ENCODE peak calls at places on chromosomes 6 and 20, in ten cellular contexts. E is stomach, D is A673, P is GM06990, I is A549, Z is uterus, T is cardiac fibroblast, C is choroid plexus epithelial cell, K is fibroblast of villous mesenchyme, Y is thyroid gland. V is an unnamed sample.

GRCh38 chr6:73207221-73207837 is 18.0 kb downstream of the KHDC1L start:
- DNase-seq in I (no peak), T (no peak), P (no peak), C (no peak), Y (no peak), Z (no peak), E (no peak), D (no peak), K (no peak), V (no peak)

GRCh38 chr20:11686900-11687543 is 230.7 kb upstream of the BTBD3 start:
- DNase-seq in D (peak), T (peak), P (no peak), Z (no peak), Y (peak), I (no peak), E (peak), C (peak), K (no peak), V (peak)

GRCh38 chr6:167893416-167893815 is 66.7 kb downstream of the AFDN start:
- DNase-seq in K (peak), C (peak), T (peak), Z (no peak), I (no peak), D (no peak), E (no peak), P (no peak), Y (no peak), V (peak)

GRCh38 chr20:14717124-14718004 is 380.0 kb upstream of the FLRT3 start:
- DNase-seq in Y (no peak), K (no peak), T (no peak), C (no peak), I (peak), E (no peak), D (no peak), P (no peak), Z (no peak), V (no peak)

GRCh38 chr20:18056174-18057105 is 1.3 kb downstream of the OVOL2 start:
- DNase-seq in Y (peak), E (peak), Z (no peak), P (peak), K (peak), C (peak), T (no peak), I (no peak), D (peak), V (no peak)

GRCh38 chr20:22452442-22453011 is 131.8 kb downstream of the FOXA2 start:
- DNase-seq in T (no peak), I (no peak), Z (no peak), Y (no peak), C (no peak), D (no peak), K (no peak), E (no peak), P (no peak), V (no peak)

GRCh38 chr20:60249436-60249835 is 291.2 kb downstream of the CDH26 start:
- DNase-seq in Z (no peak), E (no peak), Y (no peak), P (no peak), K (peak), C (peak), I (peak), D (peak), T (peak), V (peak)

GRCh38 chr6:13152804-13153203 is 175.5 kb downstream of the TBC1D7 start:
- DNase-seq in Y (no peak), I (no peak), T (no peak), C (no peak), D (no peak), Z (no peak), P (no peak), K (no peak), E (no peak), V (no peak)

GRCh38 chr6:132683543-132683942 is 24.6 kb upstream of the TAAR1 start:
- DNase-seq in D (peak), E (no peak), C (peak), K (peak), I (no peak), P (no peak), T (peak), Y (no peak), Z (no peak), V (peak)

GRCh38 chr6:152146385-152146784 is 338.9 kb downstream of the ESR1 start:
- DNase-seq in D (no peak), Y (no peak), Z (no peak), E (no peak), T (peak), K (peak), C (peak), P (no peak), I (no peak), V (peak)

GRCh38 chr6:7401103-7401502 is 11.5 kb downstream of the RIOK1 start:
- DNase-seq in C (peak), D (peak), K (peak), Z (no peak), E (no peak), I (no peak), T (peak), P (no peak), Y (no peak), V (no peak)

DNA sequence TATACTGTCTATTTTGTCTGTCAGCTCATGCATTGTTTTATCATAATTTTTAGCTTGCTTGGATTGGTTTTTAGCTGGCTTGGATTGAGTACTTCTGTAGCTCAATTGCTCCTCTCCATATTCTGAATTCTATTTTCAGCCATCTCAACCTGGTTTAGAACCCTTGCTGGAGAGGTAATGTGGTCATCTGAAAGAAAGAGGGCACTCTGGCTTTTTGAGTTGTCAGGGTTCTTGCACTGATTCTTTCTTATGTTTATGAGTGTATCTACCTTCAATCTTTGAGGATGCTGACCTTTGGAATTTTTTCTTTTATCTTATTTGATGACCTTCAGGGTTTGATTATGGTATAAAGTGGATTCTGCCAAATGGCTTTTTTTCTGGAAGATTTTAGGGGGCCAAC is 632.7 kb upstream of the ID4 start:
- DNase-seq in I (no peak), D (no peak), Y (no peak), K (no peak), T (no peak), E (no peak), P (no peak), C (peak), Z (no peak), V (no peak)
- TF ChIP-seq CTCF in I (no peak), D (peak), Y (no peak), K (peak), T (no peak), E (no peak), P (no peak), C (peak), Z (no peak), V (no peak)

DNA sequence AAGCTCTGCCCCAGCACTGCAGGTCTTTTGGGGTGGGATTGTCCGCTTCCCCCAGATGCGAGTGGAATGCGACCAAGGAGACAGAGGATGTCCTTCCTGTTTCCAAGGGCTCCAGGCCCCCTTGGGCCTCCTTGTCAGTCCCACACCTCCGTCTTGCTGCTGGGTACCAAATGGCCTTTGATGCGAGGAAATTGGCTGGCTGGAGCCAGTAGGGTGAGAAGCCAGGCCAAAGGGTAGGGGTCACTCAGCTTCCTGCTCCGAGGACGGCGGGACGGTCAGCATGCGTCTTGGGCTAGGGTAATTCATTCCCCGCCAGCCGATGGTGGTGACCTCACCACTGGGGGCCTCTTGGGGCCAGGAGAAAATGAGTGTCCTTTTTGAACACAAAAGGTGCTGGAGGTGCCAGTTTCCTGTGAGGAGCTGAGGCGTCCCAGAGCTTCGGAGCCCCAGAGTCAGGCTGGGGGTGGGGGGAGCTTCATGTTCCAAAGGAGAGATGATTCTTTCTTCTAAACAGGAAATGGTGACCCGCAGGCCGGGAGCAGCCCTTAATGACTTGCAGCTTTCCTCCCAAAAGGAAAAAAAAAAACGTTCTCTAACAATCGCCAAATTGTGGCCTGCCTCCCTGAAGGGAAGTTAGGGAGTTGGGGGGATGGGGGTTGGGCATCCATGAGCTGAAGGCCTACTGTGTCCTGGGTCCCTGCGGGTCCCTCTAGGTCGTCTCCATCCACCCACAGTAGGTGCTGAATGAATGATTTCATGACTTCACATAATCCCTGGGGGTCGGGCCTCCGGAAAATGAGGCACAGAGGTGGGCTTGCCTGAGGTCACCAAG is 6.7 kb downstream of the SNAI1 start:
- DNase-seq in Z (peak), E (no peak), D (peak), C (peak), P (no peak), K (peak), T (peak), Y (peak), I (no peak), V (peak)
- H3K4me3 ChIP-seq in Z (no peak), E (no peak), D (no peak), C (no peak), P (no peak), K (no peak), T (no peak), Y (no peak), I (no peak), V (no peak)

DNA sequence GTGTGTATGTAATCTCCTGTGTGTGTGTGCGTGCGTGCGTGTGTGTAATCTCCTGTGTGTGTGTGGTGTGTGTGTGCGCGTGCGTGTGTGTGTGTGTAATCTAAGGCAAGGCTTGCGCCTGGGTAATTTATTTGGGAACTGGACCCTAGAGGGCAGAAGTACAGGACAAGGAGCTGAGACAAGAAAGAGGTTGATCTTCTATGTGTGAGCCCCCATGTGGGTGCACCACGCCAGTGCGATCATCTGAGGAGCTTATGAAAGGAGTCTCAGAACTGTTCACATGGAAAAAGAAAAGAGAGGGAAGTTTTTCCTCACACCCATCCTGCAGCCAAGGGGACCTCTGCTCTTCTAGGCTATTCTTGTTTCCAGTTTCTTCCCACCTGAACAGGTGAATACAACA is 220.1 kb upstream of the GGTLC1 start:
- DNase-seq in Y (no peak), I (peak), E (no peak), P (no peak), Z (no peak), D (peak), K (no peak), C (peak), T (no peak), V (no peak)
- TF ChIP-seq CTCF in Y (no peak), I (peak), E (no peak), P (no peak), Z (no peak), D (peak), K (no peak), C (peak), T (no peak), V (no peak)

GRCh38 chr6:32882879-32883250 is 28.9 kb downstream of the PSMB9 start:
- DNase-seq in P (no peak), K (no peak), D (no peak), Z (no peak), T (peak), C (peak), I (no peak), E (no peak), Y (no peak), V (no peak)

GRCh38 chr6:32886674-32887383 is 32.8 kb downstream of the PSMB9 start:
- DNase-seq in I (no peak), D (peak), K (peak), Y (peak), E (no peak), P (no peak), T (peak), Z (peak), C (peak), V (peak)

GRCh38 chr6:32879691-32880090 is 25.7 kb downstream of the PSMB9 start:
- DNase-seq in C (no peak), I (no peak), P (no peak), T (no peak), E (no peak), K (no peak), D (no peak), Y (no peak), Z (no peak), V (no peak)

GRCh38 chr6:32885698-32886286 is 31.8 kb downstream of the PSMB9 start:
- DNase-seq in Y (no peak), K (peak), P (peak), D (peak), C (peak), I (peak), Z (no peak), E (no peak), T (peak), V (peak)

GRCh38 chr6:32883789-32884188 is 29.8 kb downstream of the PSMB9 start:
- DNase-seq in E (no peak), Z (peak), C (peak), Y (peak), P (no peak), K (peak), I (no peak), T (peak), D (peak), V (no peak)
- H3K4me3 ChIP-seq in E (no peak), Z (no peak), C (no peak), Y (no peak), P (no peak), K (no peak), I (no peak), T (no peak), D (no peak), V (no peak)

GRCh38 chr20:768426-768978 is at the start of gene SLC52A3:
- DNase-seq in T (no peak), P (no peak), E (peak), Z (peak), Y (no peak), K (no peak), D (no peak), I (peak), C (no peak), V (no peak)
- TF ChIP-seq CTCF in T (peak), P (no peak), E (no peak), Z (no peak), Y (no peak), K (peak), D (peak), I (peak), C (peak), V (no peak)

DNA sequence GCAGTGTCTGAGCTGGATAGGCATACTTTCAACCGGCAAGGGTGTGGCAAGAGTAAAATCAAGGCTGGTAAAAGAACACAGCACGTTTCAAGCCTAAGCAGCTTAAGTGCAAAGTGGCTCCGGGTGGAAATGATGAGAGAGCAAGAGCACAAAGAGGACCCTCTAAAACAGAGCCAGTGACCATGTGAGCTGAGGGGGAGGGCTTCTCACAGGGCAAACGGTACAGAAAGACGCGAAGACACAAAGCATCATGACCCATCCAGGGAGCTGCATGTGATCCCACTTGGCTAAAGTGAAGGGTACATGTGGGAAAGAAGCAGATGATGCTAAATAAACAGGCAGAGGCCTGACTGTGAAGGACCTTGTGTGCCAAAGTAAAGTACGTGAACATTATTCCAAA is 25.7 kb downstream of the FKBP5 start:
- DNase-seq in Y (peak), K (peak), C (peak), Z (no peak), E (no peak), D (peak), I (no peak), P (no peak), T (no peak), V (peak)
- H3K4me3 ChIP-seq in Y (no peak), K (no peak), C (peak), Z (no peak), E (no peak), D (no peak), I (no peak), P (no peak), T (no peak), V (no peak)

GRCh38 chr6:45721665-45722064 is 294.0 kb downstream of the CLIC5 start:
- DNase-seq in K (no peak), I (no peak), Y (no peak), Z (no peak), T (no peak), C (no peak), D (no peak), E (no peak), P (no peak), V (no peak)
- TF ChIP-seq CTCF in K (no peak), I (no peak), Y (no peak), Z (no peak), T (no peak), C (peak), D (peak), E (no peak), P (peak), V (peak)

GRCh38 chr6:137968901-137969300 is 101.8 kb downstream of the TNFAIP3 start:
- DNase-seq in Z (no peak), I (no peak), D (no peak), P (peak), K (no peak), C (peak), Y (no peak), T (peak), E (no peak), V (no peak)

GRCh38 chr6:137969874-137970273 is 102.8 kb downstream of the TNFAIP3 start:
- DNase-seq in C (no peak), I (no peak), Y (no peak), Z (no peak), E (no peak), T (no peak), P (no peak), K (no peak), D (no peak), V (no peak)

GRCh38 chr6:137967689-137968467 is 100.8 kb downstream of the TNFAIP3 start:
- DNase-seq in P (no peak), E (no peak), C (peak), D (no peak), I (no peak), K (peak), Y (no peak), T (peak), Z (no peak), V (no peak)

GRCh38 chr6:137968468-137968804 is 101.4 kb downstream of the TNFAIP3 start:
- DNase-seq in Y (no peak), E (no peak), T (no peak), K (no peak), I (no peak), D (no peak), C (no peak), P (no peak), Z (no peak), V (no peak)

DNA sequence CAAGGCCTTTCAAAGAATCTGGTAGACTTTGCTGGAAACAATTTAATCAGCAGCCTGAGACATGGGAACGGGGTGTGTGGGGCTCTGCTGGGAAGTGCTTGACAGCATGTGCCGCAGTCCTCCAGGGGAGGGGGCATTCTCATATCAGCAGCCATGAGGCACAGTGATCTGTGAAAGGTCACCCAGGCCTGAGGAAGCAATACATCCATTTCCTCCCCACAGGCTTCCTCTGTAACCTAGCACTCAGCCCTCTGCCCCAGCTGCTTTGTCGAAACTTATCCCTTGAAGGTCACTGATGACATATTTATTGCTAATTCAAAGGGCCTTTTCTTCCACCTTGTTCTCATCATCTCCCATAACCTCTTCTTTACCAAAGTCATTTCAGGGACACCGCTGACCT is 103.3 kb downstream of the TNFAIP3 start:
- DNase-seq in C (no peak), D (no peak), K (no peak), P (peak), Y (no peak), E (no peak), Z (no peak), T (no peak), I (no peak), V (no peak)
- H3K4me3 ChIP-seq in C (no peak), D (no peak), K (no peak), P (no peak), Y (no peak), E (no peak), Z (no peak), T (no peak), I (no peak), V (no peak)

GRCh38 chr20:1457992-1458391 is 8.7 kb downstream of the NSFL1C start:
- DNase-seq in I (no peak), C (no peak), T (no peak), D (no peak), P (no peak), K (no peak), E (no peak), Z (no peak), Y (no peak), V (no peak)
- TF ChIP-seq CTCF in I (no peak), C (no peak), T (no peak), D (no peak), P (no peak), K (no peak), E (no peak), Z (no peak), Y (no peak), V (no peak)

DNA sequence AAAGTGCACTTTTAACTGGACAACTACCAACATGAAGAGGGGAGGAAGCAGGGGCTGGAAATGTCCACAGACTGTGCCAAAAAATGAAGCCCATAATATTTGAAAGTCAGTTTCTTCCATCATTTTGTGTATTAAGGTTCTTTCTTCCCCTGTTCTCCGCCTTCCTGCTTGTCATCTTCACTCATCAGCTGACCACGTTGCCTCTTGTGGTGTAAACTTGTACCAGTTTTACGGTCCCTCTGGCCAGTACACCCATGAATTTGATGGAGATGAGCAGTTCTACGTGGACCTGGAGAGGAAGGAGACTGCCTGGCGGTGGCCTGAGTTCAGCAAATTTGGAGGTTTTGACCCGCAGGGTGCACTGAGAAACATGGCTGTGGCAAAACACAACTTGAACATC is 3.9 kb downstream of the HLA-DQA1 start:
- DNase-seq in P (no peak), I (no peak), Y (no peak), D (no peak), T (no peak), C (no peak), Z (no peak), E (no peak), K (no peak), V (no peak)
- H3K4me3 ChIP-seq in P (peak), I (no peak), Y (no peak), D (no peak), T (no peak), C (no peak), Z (no peak), E (no peak), K (no peak), V (no peak)